ENCODE peak calls at places on chromosomes 11 and 22, in ten cellular contexts. One of them, this sample, is unnamed.

GRCh38 chr11:17328856-17329490 is 22.6 kb upstream of the NCR3LG1 start:
- DNase-seq in heart left ventricle: no peak
- DNase-seq in non-pigmented ciliary epithelial cell: no peak
- DNase-seq in NCI-H2081: peak; percentile 13
- DNase-seq in NCI-H1092: peak; percentile 32
- DNase-seq in PC-9: no peak
- DNase-seq in stimulated activated CD4-positive, alpha-beta T cell treated with anti-CD3 and anti-CD28 coated beads, Interleukin-2, amount 100 ng/mL, for 48 hours: no peak
- DNase-seq in naive thymus-derived CD4-positive, alpha-beta T cell: no peak
- DNase-seq in left lung: no peak
- DNase-seq in A172: no peak
- DNase-seq in this sample: no peak

GRCh38 chr11:32586576-32587190 is 3.1 kb downstream of the EIF3M start:
- DNase-seq in heart left ventricle: no peak
- DNase-seq in non-pigmented ciliary epithelial cell: no peak
- DNase-seq in NCI-H2081: no peak
- DNase-seq in NCI-H1092: no peak
- DNase-seq in PC-9: peak; percentile 50
- DNase-seq in stimulated activated CD4-positive, alpha-beta T cell treated with anti-CD3 and anti-CD28 coated beads, Interleukin-2, amount 100 ng/mL, for 48 hours: no peak
- DNase-seq in naive thymus-derived CD4-positive, alpha-beta T cell: no peak
- DNase-seq in left lung: no peak
- DNase-seq in A172: peak; percentile 11
- DNase-seq in this sample: no peak

GRCh38 chr11:44286268-44286880 is 23.6 kb downstream of the ALX4 start:
- DNase-seq in heart left ventricle: peak; percentile 51
- DNase-seq in non-pigmented ciliary epithelial cell: no peak
- DNase-seq in NCI-H2081: peak; percentile 62
- DNase-seq in NCI-H1092: peak; percentile 12
- DNase-seq in PC-9: peak; percentile 44
- DNase-seq in stimulated activated CD4-positive, alpha-beta T cell treated with anti-CD3 and anti-CD28 coated beads, Interleukin-2, amount 100 ng/mL, for 48 hours: peak; percentile 68
- DNase-seq in naive thymus-derived CD4-positive, alpha-beta T cell: peak; percentile 54
- DNase-seq in left lung: peak; percentile 54
- DNase-seq in A172: peak; percentile 50
- DNase-seq in this sample: peak; percentile 51

GRCh38 chr11:86551286-86551685 is 121.1 kb downstream of the ME3 start:
- DNase-seq in heart left ventricle: no peak
- DNase-seq in non-pigmented ciliary epithelial cell: peak; percentile 92
- DNase-seq in NCI-H2081: no peak
- DNase-seq in NCI-H1092: no peak
- DNase-seq in PC-9: peak; percentile 82
- DNase-seq in stimulated activated CD4-positive, alpha-beta T cell treated with anti-CD3 and anti-CD28 coated beads, Interleukin-2, amount 100 ng/mL, for 48 hours: no peak
- DNase-seq in naive thymus-derived CD4-positive, alpha-beta T cell: no peak
- DNase-seq in left lung: no peak
- DNase-seq in A172: peak; percentile 84
- DNase-seq in this sample: peak; percentile 67

GRCh38 chr11:83793332-83793731 is 507.2 kb upstream of the CCDC90B start:
- DNase-seq in heart left ventricle: no peak
- DNase-seq in non-pigmented ciliary epithelial cell: no peak
- DNase-seq in NCI-H2081: no peak
- DNase-seq in NCI-H1092: no peak
- DNase-seq in PC-9: no peak
- DNase-seq in stimulated activated CD4-positive, alpha-beta T cell treated with anti-CD3 and anti-CD28 coated beads, Interleukin-2, amount 100 ng/mL, for 48 hours: no peak
- DNase-seq in naive thymus-derived CD4-positive, alpha-beta T cell: no peak
- DNase-seq in left lung: no peak
- DNase-seq in A172: no peak
- DNase-seq in this sample: no peak

GRCh38 chr11:130737866-130738431 is 178.3 kb downstream of the SNX19 start:
- DNase-seq in heart left ventricle: peak; percentile 79
- DNase-seq in non-pigmented ciliary epithelial cell: peak; percentile 49
- DNase-seq in NCI-H2081: peak; percentile 20
- DNase-seq in NCI-H1092: no peak
- DNase-seq in PC-9: peak; percentile 21
- DNase-seq in stimulated activated CD4-positive, alpha-beta T cell treated with anti-CD3 and anti-CD28 coated beads, Interleukin-2, amount 100 ng/mL, for 48 hours: no peak
- DNase-seq in naive thymus-derived CD4-positive, alpha-beta T cell: no peak
- DNase-seq in left lung: no peak
- DNase-seq in A172: peak; percentile 79
- DNase-seq in this sample: peak; percentile 61

GRCh38 chr11:35165416-35166368 is 26.7 kb downstream of the CD44 start:
- DNase-seq in heart left ventricle: no peak
- DNase-seq in non-pigmented ciliary epithelial cell: no peak
- DNase-seq in NCI-H2081: no peak
- DNase-seq in NCI-H1092: no peak
- DNase-seq in PC-9: peak; percentile 85
- DNase-seq in stimulated activated CD4-positive, alpha-beta T cell treated with anti-CD3 and anti-CD28 coated beads, Interleukin-2, amount 100 ng/mL, for 48 hours: peak; percentile 70
- DNase-seq in naive thymus-derived CD4-positive, alpha-beta T cell: peak; percentile 80
- DNase-seq in left lung: peak; percentile 60
- DNase-seq in A172: peak; percentile 70
- DNase-seq in this sample: no peak

GRCh38 chr11:1931791-1932480 is 12.4 kb downstream of the TNNT3 start:
- DNase-seq in heart left ventricle: no peak
- DNase-seq in non-pigmented ciliary epithelial cell: no peak
- DNase-seq in NCI-H2081: no peak
- DNase-seq in NCI-H1092: no peak
- DNase-seq in PC-9: no peak
- DNase-seq in stimulated activated CD4-positive, alpha-beta T cell treated with anti-CD3 and anti-CD28 coated beads, Interleukin-2, amount 100 ng/mL, for 48 hours: no peak
- DNase-seq in naive thymus-derived CD4-positive, alpha-beta T cell: no peak
- DNase-seq in left lung: peak; percentile 26
- DNase-seq in A172: no peak
- DNase-seq in this sample: no peak

GRCh38 chr22:39502109-39502788 is at the start of gene MIEF1:
- DNase-seq in heart left ventricle: peak; percentile 98
- DNase-seq in non-pigmented ciliary epithelial cell: no peak
- DNase-seq in NCI-H2081: peak; percentile 89
- DNase-seq in NCI-H1092: peak; percentile 95
- DNase-seq in PC-9: peak; percentile 94
- DNase-seq in stimulated activated CD4-positive, alpha-beta T cell treated with anti-CD3 and anti-CD28 coated beads, Interleukin-2, amount 100 ng/mL, for 48 hours: peak; percentile 91
- DNase-seq in naive thymus-derived CD4-positive, alpha-beta T cell: peak; percentile 95
- DNase-seq in left lung: peak; percentile 98
- DNase-seq in A172: peak; percentile 87
- DNase-seq in this sample: peak; percentile 98

GRCh38 chr22:47165338-47165931 is 403.0 kb downstream of the TBC1D22A start:
- DNase-seq in heart left ventricle: peak; percentile 4
- DNase-seq in non-pigmented ciliary epithelial cell: no peak
- DNase-seq in NCI-H2081: peak; percentile 42
- DNase-seq in NCI-H1092: no peak
- DNase-seq in PC-9: no peak
- DNase-seq in stimulated activated CD4-positive, alpha-beta T cell treated with anti-CD3 and anti-CD28 coated beads, Interleukin-2, amount 100 ng/mL, for 48 hours: no peak
- DNase-seq in naive thymus-derived CD4-positive, alpha-beta T cell: no peak
- DNase-seq in left lung: peak; percentile 16
- DNase-seq in A172: no peak
- DNase-seq in this sample: peak; percentile 11

GRCh38 chr22:35970601-35971417 is 57.8 kb downstream of the RBFOX2 start:
- DNase-seq in heart left ventricle: no peak
- DNase-seq in non-pigmented ciliary epithelial cell: no peak
- DNase-seq in NCI-H2081: no peak
- DNase-seq in NCI-H1092: no peak
- DNase-seq in PC-9: no peak
- DNase-seq in stimulated activated CD4-positive, alpha-beta T cell treated with anti-CD3 and anti-CD28 coated beads, Interleukin-2, amount 100 ng/mL, for 48 hours: no peak
- DNase-seq in naive thymus-derived CD4-positive, alpha-beta T cell: no peak
- DNase-seq in left lung: no peak
- DNase-seq in A172: no peak
- DNase-seq in this sample: no peak

GRCh38 chr11:117950999-117951961 is 22.1 kb upstream of the TMPRSS13 start:
- DNase-seq in heart left ventricle: no peak
- DNase-seq in non-pigmented ciliary epithelial cell: no peak
- DNase-seq in NCI-H2081: no peak
- DNase-seq in NCI-H1092: no peak
- DNase-seq in PC-9: no peak
- DNase-seq in stimulated activated CD4-positive, alpha-beta T cell treated with anti-CD3 and anti-CD28 coated beads, Interleukin-2, amount 100 ng/mL, for 48 hours: no peak
- DNase-seq in naive thymus-derived CD4-positive, alpha-beta T cell: no peak
- DNase-seq in left lung: no peak
- DNase-seq in A172: no peak
- DNase-seq in this sample: no peak

GRCh38 chr22:50313600-50313999 is 6.2 kb upstream of the PLXNB2 start:
- DNase-seq in heart left ventricle: no peak
- DNase-seq in non-pigmented ciliary epithelial cell: no peak
- DNase-seq in NCI-H2081: no peak
- DNase-seq in NCI-H1092: no peak
- DNase-seq in PC-9: no peak
- DNase-seq in stimulated activated CD4-positive, alpha-beta T cell treated with anti-CD3 and anti-CD28 coated beads, Interleukin-2, amount 100 ng/mL, for 48 hours: no peak
- DNase-seq in naive thymus-derived CD4-positive, alpha-beta T cell: no peak
- DNase-seq in left lung: peak; percentile 33
- DNase-seq in A172: no peak
- DNase-seq in this sample: no peak

GRCh38 chr22:30474683-30475424 is 3.0 kb upstream of the SEC14L3 start:
- DNase-seq in heart left ventricle: no peak
- DNase-seq in non-pigmented ciliary epithelial cell: no peak
- DNase-seq in NCI-H2081: peak; percentile 37
- DNase-seq in NCI-H1092: no peak
- DNase-seq in PC-9: peak; percentile 64
- DNase-seq in stimulated activated CD4-positive, alpha-beta T cell treated with anti-CD3 and anti-CD28 coated beads, Interleukin-2, amount 100 ng/mL, for 48 hours: no peak
- DNase-seq in naive thymus-derived CD4-positive, alpha-beta T cell: no peak
- DNase-seq in left lung: no peak
- DNase-seq in A172: no peak
- DNase-seq in this sample: no peak

GRCh38 chr11:115092516-115092915 is 411.7 kb downstream of the CADM1 start:
- DNase-seq in heart left ventricle: no peak
- DNase-seq in non-pigmented ciliary epithelial cell: no peak
- DNase-seq in NCI-H2081: no peak
- DNase-seq in NCI-H1092: no peak
- DNase-seq in PC-9: no peak
- DNase-seq in stimulated activated CD4-positive, alpha-beta T cell treated with anti-CD3 and anti-CD28 coated beads, Interleukin-2, amount 100 ng/mL, for 48 hours: no peak
- DNase-seq in naive thymus-derived CD4-positive, alpha-beta T cell: no peak
- DNase-seq in left lung: no peak
- DNase-seq in A172: no peak
- DNase-seq in this sample: no peak

GRCh38 chr11:74144592-74144991 is 26.2 kb downstream of the C2CD3 start:
- DNase-seq in heart left ventricle: no peak
- DNase-seq in non-pigmented ciliary epithelial cell: no peak
- DNase-seq in NCI-H2081: no peak
- DNase-seq in NCI-H1092: no peak
- DNase-seq in PC-9: no peak
- DNase-seq in stimulated activated CD4-positive, alpha-beta T cell treated with anti-CD3 and anti-CD28 coated beads, Interleukin-2, amount 100 ng/mL, for 48 hours: no peak
- DNase-seq in naive thymus-derived CD4-positive, alpha-beta T cell: no peak
- DNase-seq in left lung: no peak
- DNase-seq in A172: no peak
- DNase-seq in this sample: no peak

GRCh38 chr11:205221-206001 is 1.8 kb downstream of the BET1L start:
- DNase-seq in heart left ventricle: no peak
- DNase-seq in non-pigmented ciliary epithelial cell: no peak
- DNase-seq in NCI-H2081: no peak
- DNase-seq in NCI-H1092: no peak
- DNase-seq in PC-9: no peak
- DNase-seq in stimulated activated CD4-positive, alpha-beta T cell treated with anti-CD3 and anti-CD28 coated beads, Interleukin-2, amount 100 ng/mL, for 48 hours: no peak
- DNase-seq in naive thymus-derived CD4-positive, alpha-beta T cell: peak; percentile 20
- DNase-seq in left lung: no peak
- DNase-seq in A172: no peak
- DNase-seq in this sample: peak; percentile 10

GRCh38 chr11:70326843-70327242 is 56.4 kb downstream of the PPFIA1 start:
- DNase-seq in heart left ventricle: no peak
- DNase-seq in non-pigmented ciliary epithelial cell: no peak
- DNase-seq in NCI-H2081: no peak
- DNase-seq in NCI-H1092: no peak
- DNase-seq in PC-9: no peak
- DNase-seq in stimulated activated CD4-positive, alpha-beta T cell treated with anti-CD3 and anti-CD28 coated beads, Interleukin-2, amount 100 ng/mL, for 48 hours: no peak
- DNase-seq in naive thymus-derived CD4-positive, alpha-beta T cell: no peak
- DNase-seq in left lung: no peak
- DNase-seq in A172: no peak
- DNase-seq in this sample: no peak

GRCh38 chr11:121328213-121328966 is 35.8 kb downstream of the SC5D start:
- DNase-seq in heart left ventricle: no peak
- DNase-seq in non-pigmented ciliary epithelial cell: no peak
- DNase-seq in NCI-H2081: no peak
- DNase-seq in NCI-H1092: no peak
- DNase-seq in PC-9: no peak
- DNase-seq in stimulated activated CD4-positive, alpha-beta T cell treated with anti-CD3 and anti-CD28 coated beads, Interleukin-2, amount 100 ng/mL, for 48 hours: peak; percentile 13
- DNase-seq in naive thymus-derived CD4-positive, alpha-beta T cell: no peak
- DNase-seq in left lung: no peak
- DNase-seq in A172: no peak
- DNase-seq in this sample: no peak

GRCh38 chr22:50320116-50320515 is 6.7 kb downstream of the DENND6B start:
- DNase-seq in heart left ventricle: no peak
- DNase-seq in non-pigmented ciliary epithelial cell: no peak
- DNase-seq in NCI-H2081: no peak
- DNase-seq in NCI-H1092: no peak
- DNase-seq in PC-9: no peak
- DNase-seq in stimulated activated CD4-positive, alpha-beta T cell treated with anti-CD3 and anti-CD28 coated beads, Interleukin-2, amount 100 ng/mL, for 48 hours: no peak
- DNase-seq in naive thymus-derived CD4-positive, alpha-beta T cell: no peak
- DNase-seq in left lung: no peak
- DNase-seq in A172: no peak
- DNase-seq in this sample: no peak

This sample was measured in adrenal gland.